ENCODE peak calls at places on chromosomes 13 and 19, in ten cellular contexts. One of them, this sample, is unnamed.

GRCh38 chr13:79457390-79457789 is 23.6 kb upstream of the NDFIP2 start:
- DNase-seq in coronary artery: no peak
- DNase-seq in AG09319: no peak
- DNase-seq in GM23338: no peak
- DNase-seq in mammary epithelial cell: no peak
- DNase-seq in AG10803: no peak
- DNase-seq in neural crest cell: no peak
- DNase-seq in bronchial epithelial cell: no peak
- DNase-seq in fibroblast of villous mesenchyme: no peak
- DNase-seq in kidney epithelial cell: no peak
- DNase-seq in this sample: no peak

GRCh38 chr19:12974301-12975220 is 5.2 kb downstream of the DAND5 start:
- DNase-seq in coronary artery: no peak
- DNase-seq in AG09319: no peak
- DNase-seq in GM23338: no peak
- DNase-seq in mammary epithelial cell: no peak
- DNase-seq in AG10803: no peak
- DNase-seq in neural crest cell: no peak
- DNase-seq in bronchial epithelial cell: no peak
- DNase-seq in fibroblast of villous mesenchyme: no peak
- DNase-seq in kidney epithelial cell: no peak
- DNase-seq in this sample: no peak

GRCh38 chr19:11539495-11540365 is 1.1 kb downstream of the CNN1 start:
- DNase-seq in coronary artery: no peak
- DNase-seq in AG09319: no peak
- DNase-seq in GM23338: peak; percentile 70
- DNase-seq in mammary epithelial cell: no peak
- DNase-seq in AG10803: no peak
- DNase-seq in neural crest cell: no peak
- DNase-seq in bronchial epithelial cell: no peak
- DNase-seq in fibroblast of villous mesenchyme: peak; percentile 13
- DNase-seq in kidney epithelial cell: no peak
- DNase-seq in this sample: no peak

GRCh38 chr19:56110515-56111448 is 10.3 kb downstream of the ZNF787 start:
- DNase-seq in coronary artery: no peak
- DNase-seq in AG09319: no peak
- DNase-seq in GM23338: no peak
- DNase-seq in mammary epithelial cell: no peak
- DNase-seq in AG10803: no peak
- DNase-seq in neural crest cell: no peak
- DNase-seq in bronchial epithelial cell: no peak
- DNase-seq in fibroblast of villous mesenchyme: peak; percentile 69
- DNase-seq in kidney epithelial cell: no peak
- DNase-seq in this sample: no peak

GRCh38 chr19:13079542-13079986 is 23.1 kb downstream of the LYL1 start:
- DNase-seq in coronary artery: no peak
- DNase-seq in AG09319: peak; percentile 87
- DNase-seq in GM23338: no peak
- DNase-seq in mammary epithelial cell: no peak
- DNase-seq in AG10803: peak; percentile 86
- DNase-seq in neural crest cell: no peak
- DNase-seq in bronchial epithelial cell: peak; percentile 14
- DNase-seq in fibroblast of villous mesenchyme: peak; percentile 71
- DNase-seq in kidney epithelial cell: no peak
- DNase-seq in this sample: no peak

GRCh38 chr13:85588359-85588758 is 210.9 kb downstream of the SLITRK6 start:
- DNase-seq in coronary artery: no peak
- DNase-seq in AG09319: no peak
- DNase-seq in GM23338: peak; percentile 54
- DNase-seq in mammary epithelial cell: no peak
- DNase-seq in AG10803: no peak
- DNase-seq in neural crest cell: no peak
- DNase-seq in bronchial epithelial cell: no peak
- DNase-seq in fibroblast of villous mesenchyme: no peak
- DNase-seq in kidney epithelial cell: no peak
- DNase-seq in this sample: no peak

GRCh38 chr13:95862401-95862800 is 185.5 kb downstream of the DNAJC3 start:
- DNase-seq in coronary artery: no peak
- DNase-seq in AG09319: no peak
- DNase-seq in GM23338: no peak
- DNase-seq in mammary epithelial cell: no peak
- DNase-seq in AG10803: no peak
- DNase-seq in neural crest cell: no peak
- DNase-seq in bronchial epithelial cell: no peak
- DNase-seq in fibroblast of villous mesenchyme: peak; percentile 14
- DNase-seq in kidney epithelial cell: no peak
- DNase-seq in this sample: no peak

GRCh38 chr19:35714601-35715354 is 3.0 kb upstream of the KMT2B start:
- DNase-seq in coronary artery: no peak
- DNase-seq in AG09319: no peak
- DNase-seq in GM23338: peak; percentile 68
- DNase-seq in mammary epithelial cell: no peak
- DNase-seq in AG10803: no peak
- DNase-seq in neural crest cell: no peak
- DNase-seq in bronchial epithelial cell: no peak
- DNase-seq in fibroblast of villous mesenchyme: no peak
- DNase-seq in kidney epithelial cell: no peak
- DNase-seq in this sample: no peak

GRCh38 chr13:49183672-49184315 is 36.3 kb upstream of the MLNR start:
- DNase-seq in coronary artery: no peak
- DNase-seq in AG09319: no peak
- DNase-seq in GM23338: no peak
- DNase-seq in mammary epithelial cell: no peak
- DNase-seq in AG10803: no peak
- DNase-seq in neural crest cell: no peak
- DNase-seq in bronchial epithelial cell: peak; percentile 9
- DNase-seq in fibroblast of villous mesenchyme: no peak
- DNase-seq in kidney epithelial cell: no peak
- DNase-seq in this sample: no peak

GRCh38 chr13:73088332-73088935 is 29.6 kb downstream of the KLF5 start:
- DNase-seq in coronary artery: no peak
- DNase-seq in AG09319: no peak
- DNase-seq in GM23338: no peak
- DNase-seq in mammary epithelial cell: no peak
- DNase-seq in AG10803: no peak
- DNase-seq in neural crest cell: no peak
- DNase-seq in bronchial epithelial cell: no peak
- DNase-seq in fibroblast of villous mesenchyme: no peak
- DNase-seq in kidney epithelial cell: no peak
- DNase-seq in this sample: no peak

GRCh38 chr13:28754698-28755545 is 36.2 kb upstream of the SLC46A3 start:
- DNase-seq in coronary artery: no peak
- DNase-seq in AG09319: no peak
- DNase-seq in GM23338: peak; percentile 71
- DNase-seq in mammary epithelial cell: no peak
- DNase-seq in AG10803: peak; percentile 48
- DNase-seq in neural crest cell: no peak
- DNase-seq in bronchial epithelial cell: no peak
- DNase-seq in fibroblast of villous mesenchyme: peak; percentile 40
- DNase-seq in kidney epithelial cell: no peak
- DNase-seq in this sample: no peak

GRCh38 chr13:67075239-67075638 is 154.9 kb downstream of the PCDH9 start:
- DNase-seq in coronary artery: no peak
- DNase-seq in AG09319: no peak
- DNase-seq in GM23338: no peak
- DNase-seq in mammary epithelial cell: peak; percentile 3
- DNase-seq in AG10803: no peak
- DNase-seq in neural crest cell: no peak
- DNase-seq in bronchial epithelial cell: no peak
- DNase-seq in fibroblast of villous mesenchyme: peak; percentile 4
- DNase-seq in kidney epithelial cell: no peak
- DNase-seq in this sample: no peak
- TF ChIP-seq CTCF in coronary artery: no peak
- TF ChIP-seq CTCF in AG09319: peak; percentile 15
- TF ChIP-seq CTCF in GM23338: no peak
- TF ChIP-seq CTCF in mammary epithelial cell: no peak
- TF ChIP-seq CTCF in AG10803: peak; percentile 28
- TF ChIP-seq CTCF in neural crest cell: peak; percentile 14
- TF ChIP-seq CTCF in bronchial epithelial cell: no peak
- TF ChIP-seq CTCF in fibroblast of villous mesenchyme: no peak
- TF ChIP-seq CTCF in kidney epithelial cell: no peak
- TF ChIP-seq CTCF in this sample: no peak

GRCh38 chr19:15074371-15074770 is 7.6 kb upstream of the OR1I1 start:
- DNase-seq in coronary artery: no peak
- DNase-seq in AG09319: no peak
- DNase-seq in GM23338: no peak
- DNase-seq in mammary epithelial cell: no peak
- DNase-seq in AG10803: no peak
- DNase-seq in neural crest cell: no peak
- DNase-seq in bronchial epithelial cell: no peak
- DNase-seq in fibroblast of villous mesenchyme: no peak
- DNase-seq in kidney epithelial cell: no peak
- DNase-seq in this sample: no peak
- TF ChIP-seq CTCF in coronary artery: no peak
- TF ChIP-seq CTCF in AG09319: no peak
- TF ChIP-seq CTCF in GM23338: no peak
- TF ChIP-seq CTCF in mammary epithelial cell: no peak
- TF ChIP-seq CTCF in AG10803: no peak
- TF ChIP-seq CTCF in neural crest cell: no peak
- TF ChIP-seq CTCF in bronchial epithelial cell: no peak
- TF ChIP-seq CTCF in fibroblast of villous mesenchyme: no peak
- TF ChIP-seq CTCF in kidney epithelial cell: no peak
- TF ChIP-seq CTCF in this sample: no peak

GRCh38 chr13:102768914-102769313 is 4.7 kb downstream of the TEX30 start:
- DNase-seq in coronary artery: no peak
- DNase-seq in AG09319: no peak
- DNase-seq in GM23338: no peak
- DNase-seq in mammary epithelial cell: no peak
- DNase-seq in AG10803: peak; percentile 15
- DNase-seq in neural crest cell: no peak
- DNase-seq in bronchial epithelial cell: no peak
- DNase-seq in fibroblast of villous mesenchyme: no peak
- DNase-seq in kidney epithelial cell: no peak
- DNase-seq in this sample: no peak

GRCh38 chr13:102771298-102772041 is 2.1 kb downstream of the TEX30 start:
- DNase-seq in coronary artery: no peak
- DNase-seq in AG09319: no peak
- DNase-seq in GM23338: no peak
- DNase-seq in mammary epithelial cell: no peak
- DNase-seq in AG10803: no peak
- DNase-seq in neural crest cell: no peak
- DNase-seq in bronchial epithelial cell: no peak
- DNase-seq in fibroblast of villous mesenchyme: no peak
- DNase-seq in kidney epithelial cell: no peak
- DNase-seq in this sample: no peak

GRCh38 chr13:102770435-102770834 is 3.2 kb downstream of the TEX30 start:
- DNase-seq in coronary artery: no peak
- DNase-seq in AG09319: no peak
- DNase-seq in GM23338: no peak
- DNase-seq in mammary epithelial cell: no peak
- DNase-seq in AG10803: no peak
- DNase-seq in neural crest cell: no peak
- DNase-seq in bronchial epithelial cell: no peak
- DNase-seq in fibroblast of villous mesenchyme: no peak
- DNase-seq in kidney epithelial cell: no peak
- DNase-seq in this sample: no peak

GRCh38 chr13:102772042-102772425 is 1.6 kb downstream of the TEX30 start:
- DNase-seq in coronary artery: no peak
- DNase-seq in AG09319: no peak
- DNase-seq in GM23338: no peak
- DNase-seq in mammary epithelial cell: no peak
- DNase-seq in AG10803: no peak
- DNase-seq in neural crest cell: no peak
- DNase-seq in bronchial epithelial cell: no peak
- DNase-seq in fibroblast of villous mesenchyme: no peak
- DNase-seq in kidney epithelial cell: no peak
- DNase-seq in this sample: no peak

GRCh38 chr13:102769679-102770078 is 3.9 kb downstream of the TEX30 start:
- DNase-seq in coronary artery: no peak
- DNase-seq in AG09319: no peak
- DNase-seq in GM23338: no peak
- DNase-seq in mammary epithelial cell: peak; percentile 11
- DNase-seq in AG10803: no peak
- DNase-seq in neural crest cell: no peak
- DNase-seq in bronchial epithelial cell: peak; percentile 21
- DNase-seq in fibroblast of villous mesenchyme: peak; percentile 31
- DNase-seq in kidney epithelial cell: no peak
- DNase-seq in this sample: no peak
- TF ChIP-seq CTCF in coronary artery: no peak
- TF ChIP-seq CTCF in AG09319: peak; percentile 3
- TF ChIP-seq CTCF in GM23338: no peak
- TF ChIP-seq CTCF in mammary epithelial cell: no peak
- TF ChIP-seq CTCF in AG10803: no peak
- TF ChIP-seq CTCF in neural crest cell: no peak
- TF ChIP-seq CTCF in bronchial epithelial cell: no peak
- TF ChIP-seq CTCF in fibroblast of villous mesenchyme: peak; percentile 6
- TF ChIP-seq CTCF in kidney epithelial cell: no peak
- TF ChIP-seq CTCF in this sample: no peak

DNA sequence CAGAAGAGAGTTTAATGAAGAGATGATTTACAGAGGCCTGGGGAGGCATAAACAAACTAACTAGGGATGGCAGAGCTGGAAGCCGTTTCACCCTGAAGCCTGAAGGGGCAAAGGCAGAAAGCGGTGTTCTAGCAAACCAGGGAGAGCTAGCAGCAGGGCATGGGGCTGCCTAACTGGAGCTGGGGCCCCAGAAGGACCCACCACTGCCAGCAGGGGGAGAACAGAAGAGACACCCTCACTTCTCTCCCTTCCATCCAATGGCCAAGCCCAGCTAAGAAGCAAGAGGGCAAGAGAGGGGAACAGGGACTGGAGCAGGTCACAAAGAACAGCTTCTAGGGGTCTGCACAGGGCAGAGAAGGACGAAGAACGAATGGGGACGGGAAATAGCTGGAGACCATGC is 195.5 kb downstream of the KATNAL1 start:
- DNase-seq in coronary artery: no peak
- DNase-seq in AG09319: no peak
- DNase-seq in GM23338: peak; percentile 54
- DNase-seq in mammary epithelial cell: no peak
- DNase-seq in AG10803: no peak
- DNase-seq in neural crest cell: no peak
- DNase-seq in bronchial epithelial cell: no peak
- DNase-seq in fibroblast of villous mesenchyme: no peak
- DNase-seq in kidney epithelial cell: no peak
- DNase-seq in this sample: no peak
- TF ChIP-seq CTCF in coronary artery: no peak
- TF ChIP-seq CTCF in AG09319: peak; percentile 17
- TF ChIP-seq CTCF in GM23338: peak; percentile 37
- TF ChIP-seq CTCF in mammary epithelial cell: no peak
- TF ChIP-seq CTCF in AG10803: peak; percentile 28
- TF ChIP-seq CTCF in neural crest cell: peak; percentile 35
- TF ChIP-seq CTCF in bronchial epithelial cell: peak; percentile 46
- TF ChIP-seq CTCF in fibroblast of villous mesenchyme: peak; percentile 35
- TF ChIP-seq CTCF in kidney epithelial cell: peak; percentile 37
- TF ChIP-seq CTCF in this sample: peak; percentile 62

GRCh38 chr19:57637379-57637778 is 4.4 kb downstream of the ZNF211 start:
- DNase-seq in coronary artery: no peak
- DNase-seq in AG09319: no peak
- DNase-seq in GM23338: no peak
- DNase-seq in mammary epithelial cell: no peak
- DNase-seq in AG10803: no peak
- DNase-seq in neural crest cell: no peak
- DNase-seq in bronchial epithelial cell: no peak
- DNase-seq in fibroblast of villous mesenchyme: no peak
- DNase-seq in kidney epithelial cell: no peak
- DNase-seq in this sample: no peak
- TF ChIP-seq CTCF in coronary artery: no peak
- TF ChIP-seq CTCF in AG09319: no peak
- TF ChIP-seq CTCF in GM23338: no peak
- TF ChIP-seq CTCF in mammary epithelial cell: no peak
- TF ChIP-seq CTCF in AG10803: no peak
- TF ChIP-seq CTCF in neural crest cell: no peak
- TF ChIP-seq CTCF in bronchial epithelial cell: no peak
- TF ChIP-seq CTCF in fibroblast of villous mesenchyme: no peak
- TF ChIP-seq CTCF in kidney epithelial cell: no peak
- TF ChIP-seq CTCF in this sample: no peak

GRCh38 chr19:18322759-18323460 is at the start of gene LSM4:
- DNase-seq in coronary artery: peak; percentile 99
- DNase-seq in AG09319: peak; percentile 85
- DNase-seq in GM23338: peak; percentile 99
- DNase-seq in mammary epithelial cell: peak; percentile 98
- DNase-seq in AG10803: peak; percentile 92
- DNase-seq in neural crest cell: peak; percentile 97
- DNase-seq in bronchial epithelial cell: peak; percentile 92
- DNase-seq in fibroblast of villous mesenchyme: peak; percentile 97
- DNase-seq in kidney epithelial cell: peak; percentile 72
- DNase-seq in this sample: peak; percentile 99
- TF ChIP-seq CTCF in coronary artery: no peak
- TF ChIP-seq CTCF in AG09319: peak; percentile 16
- TF ChIP-seq CTCF in GM23338: no peak
- TF ChIP-seq CTCF in mammary epithelial cell: peak; percentile 15
- TF ChIP-seq CTCF in AG10803: peak; percentile 27
- TF ChIP-seq CTCF in neural crest cell: peak; percentile 47
- TF ChIP-seq CTCF in bronchial epithelial cell: peak; percentile 74
- TF ChIP-seq CTCF in fibroblast of villous mesenchyme: peak; percentile 10
- TF ChIP-seq CTCF in kidney epithelial cell: peak; percentile 36
- TF ChIP-seq CTCF in this sample: peak; percentile 48